ENCODE peak calls at places on chromosome 9, in five cellular contexts. H, E, P, S and Z are unnamed samples. For H3K4me1, the result is how much of the 10 kb centered on the place peaks cover.

GRCh38 chr9:95611354-95611753 is 94.6 kb upstream of the PTCH1 start:
- DNase-seq in H (no peak), P (peak), E (no peak), S (no peak), Z (no peak)

GRCh38 chr9:3863114-3863528 is 337.3 kb upstream of the RFX3 start:
- DNase-seq in E (peak), P (no peak), S (peak), H (no peak), Z (no peak)

GRCh38 chr9:72022846-72023245 is 37.6 kb downstream of the C9orf57 start:
- DNase-seq in H (no peak), S (peak), E (peak), P (no peak), Z (no peak)

GRCh38 chr9:16221822-16222547 is 648.5 kb downstream of the BNC2 start:
- DNase-seq in E (no peak), P (no peak), S (no peak), H (no peak), Z (no peak)

GRCh38 chr9:5574998-5575397 is 53.9 kb upstream of the RIC1 start:
- DNase-seq in S (no peak), E (no peak), P (no peak), H (no peak), Z (no peak)

GRCh38 chr9:78918976-78919375 is 622.1 kb downstream of the PSAT1 start:
- DNase-seq in H (no peak), E (peak), P (no peak), S (no peak), Z (no peak)

GRCh38 chr9:102779341-102779740 is 215.8 kb upstream of the CYLC2 start:
- DNase-seq in P (no peak), E (peak), S (no peak), H (no peak), Z (no peak)

GRCh38 chr9:80775515-80775914 is 913.8 kb downstream of the TLE1 start:
- DNase-seq in E (peak), P (peak), S (peak), H (no peak), Z (no peak)

GRCh38 chr9:17609312-17610005 is 30.6 kb downstream of the SH3GL2 start:
- DNase-seq in S (no peak), P (no peak), H (no peak), E (no peak), Z (no peak)

GRCh38 chr9:88458716-88459115 is 70.5 kb downstream of the SPIN1 start:
- DNase-seq in H (no peak), S (peak), E (peak), P (no peak), Z (no peak)

GRCh38 chr9:110133608-110134214 is 74.2 kb downstream of the C9orf152 start:
- DNase-seq in S (peak), H (no peak), E (peak), P (no peak), Z (no peak)

GRCh38 chr9:120098584-120098983 is 481.4 kb downstream of the CDK5RAP2 start:
- DNase-seq in E (no peak), S (no peak), P (no peak), H (no peak), Z (no peak)

GRCh38 chr9:89892053-89892419 is 287.2 kb downstream of the GADD45G start:
- DNase-seq in S (no peak), P (no peak), H (no peak), E (no peak), Z (no peak)

GRCh38 chr9:129380961-129381401 is 202.9 kb upstream of the IER5L start:
- DNase-seq in E (no peak), S (no peak), H (peak), P (no peak), Z (no peak)

GRCh38 chr9:4277531-4277991 is 22.3 kb downstream of the GLIS3 start:
- DNase-seq in E (peak), H (no peak), P (no peak), S (no peak), Z (no peak)

GRCh38 chr9:92378825-92379535 is 25.4 kb downstream of the OGN start:
- DNase-seq in H (no peak), S (no peak), P (no peak), E (peak), Z (no peak)

GRCh38 chr9:6787793-6788174 is 30.0 kb downstream of the KDM4C start:
- DNase-seq in H (no peak), E (no peak), S (no peak), P (no peak), Z (no peak)

GRCh38 chr9:100427366-100428263 is 672 bp downstream of the MSANTD3 start:
- DNase-seq in H (peak), P (peak), S (peak), E (peak), Z (peak)

GRCh38 chr9:127555830-127556820 is 56.0 kb upstream of the STXBP1 start:
- DNase-seq in E (peak), P (no peak), S (peak), H (peak), Z (peak)

GRCh38 chr9:127556871-127557270 is 55.2 kb upstream of the STXBP1 start:
- DNase-seq in S (no peak), H (no peak), P (no peak), E (no peak), Z (no peak)

GRCh38 chr9:127550751-127551150 is 61.3 kb upstream of the STXBP1 start:
- DNase-seq in S (no peak), P (no peak), E (no peak), H (no peak), Z (no peak)

GRCh38 chr9:127554966-127555829 is 56.9 kb upstream of the STXBP1 start:
- DNase-seq in E (no peak), H (no peak), P (no peak), S (peak), Z (no peak)

GRCh38 chr9:127553793-127554192 is 58.3 kb upstream of the STXBP1 start:
- DNase-seq in E (no peak), S (no peak), P (no peak), H (no peak), Z (no peak)
- H3K4me1 ChIP-seq in E (half or more), S (half or more), P (under half), H (half or more), Z (under half)

GRCh38 chr9:37693265-37693664 is 42.5 kb downstream of the FRMPD1 start:
- DNase-seq in H (no peak), P (no peak), S (no peak), E (no peak), Z (no peak)
- H3K4me1 ChIP-seq in H (under half), P (under half), S (under half), E (under half), Z (under half)

GRCh38 chr9:121305269-121305994 is 37.5 kb downstream of the GSN start:
- DNase-seq in S (no peak), P (no peak), E (no peak), H (peak), Z (peak)
- H3K4me1 ChIP-seq in S (under half), P (under half), E (under half), H (half or more), Z (half or more)

GRCh38 chr9:114207034-114207815 is 51.9 kb downstream of the COL27A1 start:
- DNase-seq in P (no peak), H (peak), E (peak), S (peak), Z (peak)

GRCh38 chr9:114204265-114204664 is 48.9 kb downstream of the COL27A1 start:
- DNase-seq in P (no peak), H (no peak), E (no peak), S (no peak), Z (no peak)

GRCh38 chr9:114207845-114208244 is 52.5 kb downstream of the COL27A1 start:
- DNase-seq in P (no peak), S (no peak), E (no peak), H (no peak), Z (no peak)

GRCh38 chr9:114205171-114206015 is 50.1 kb downstream of the COL27A1 start:
- DNase-seq in P (no peak), E (no peak), S (no peak), H (peak), Z (peak)

DNA sequence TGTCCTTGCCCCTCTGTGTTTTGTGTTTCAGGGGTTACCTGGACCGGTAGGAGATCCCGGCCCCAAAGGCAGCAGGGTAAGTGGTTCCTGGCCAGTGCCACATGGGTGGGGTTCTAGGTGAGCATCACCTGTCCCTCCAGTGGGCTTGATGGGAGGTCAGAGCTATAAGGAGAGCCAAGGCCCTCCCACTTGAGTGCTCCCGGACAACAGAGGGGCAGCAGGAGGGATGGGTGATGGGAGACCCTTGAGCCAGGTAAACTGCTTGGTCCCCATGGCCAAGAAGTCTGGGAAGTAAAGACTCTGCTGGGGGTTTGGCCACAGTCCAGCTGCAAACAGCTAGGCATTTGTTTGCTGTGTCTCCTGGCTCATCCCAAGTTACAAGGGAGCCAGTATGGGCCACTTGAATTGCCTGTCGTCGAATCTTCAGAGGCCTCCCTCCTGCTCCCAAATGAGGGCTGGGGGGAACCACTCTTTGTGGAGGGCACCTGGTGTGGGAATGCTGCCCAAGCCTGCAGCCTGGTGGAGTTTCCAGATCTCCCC is 51.0 kb downstream of the COL27A1 start:
- DNase-seq in P (no peak), H (no peak), S (no peak), E (no peak), Z (no peak)
- H3K4me1 ChIP-seq in P (under half), H (under half), S (under half), E (under half), Z (under half)

GRCh38 chr9:121122450-121123032 is 47.8 kb downstream of the CNTRL start:
- DNase-seq in S (peak), E (no peak), H (no peak), P (no peak), Z (no peak)
- H3K4me1 ChIP-seq in S (under half), E (under half), H (under half), P (under half), Z (under half)

GRCh38 chr9:131406567-131407436 is 12.9 kb downstream of the PRRC2B start:
- DNase-seq in H (no peak), E (peak), P (no peak), S (peak), Z (no peak)

GRCh38 chr9:131404987-131405386 is 11.1 kb downstream of the PRRC2B start:
- DNase-seq in S (no peak), H (no peak), E (peak), P (no peak), Z (no peak)

GRCh38 chr9:131404581-131404980 is 10.7 kb downstream of the PRRC2B start:
- DNase-seq in E (peak), S (peak), H (no peak), P (no peak), Z (no peak)

GRCh38 chr9:131405429-131405828 is 11.5 kb downstream of the PRRC2B start:
- DNase-seq in H (no peak), P (no peak), E (peak), S (no peak), Z (no peak)

GRCh38 chr9:131405858-131406566 is 12.1 kb downstream of the PRRC2B start:
- DNase-seq in H (no peak), P (no peak), E (no peak), S (no peak), Z (no peak)
- H3K4me1 ChIP-seq in H (half or more), P (under half), E (half or more), S (half or more), Z (half or more)

GRCh38 chr9:132390966-132391365 is 15.7 kb downstream of the TTF1 start:
- DNase-seq in S (no peak), P (no peak), H (no peak), E (no peak), Z (no peak)

GRCh38 chr9:132391446-132391845 is 15.2 kb downstream of the TTF1 start:
- DNase-seq in H (no peak), P (no peak), E (no peak), S (no peak), Z (no peak)
- H3K4me1 ChIP-seq in H (under half), P (under half), E (under half), S (under half), Z (under half)

GRCh38 chr9:22265038-22265437 is 181.6 kb upstream of the DMRTA1 start:
- DNase-seq in S (no peak), P (no peak), H (no peak), E (no peak), Z (no peak)
- H3K4me1 ChIP-seq in S (under half), P (under half), H (under half), E (under half), Z (under half)

DNA sequence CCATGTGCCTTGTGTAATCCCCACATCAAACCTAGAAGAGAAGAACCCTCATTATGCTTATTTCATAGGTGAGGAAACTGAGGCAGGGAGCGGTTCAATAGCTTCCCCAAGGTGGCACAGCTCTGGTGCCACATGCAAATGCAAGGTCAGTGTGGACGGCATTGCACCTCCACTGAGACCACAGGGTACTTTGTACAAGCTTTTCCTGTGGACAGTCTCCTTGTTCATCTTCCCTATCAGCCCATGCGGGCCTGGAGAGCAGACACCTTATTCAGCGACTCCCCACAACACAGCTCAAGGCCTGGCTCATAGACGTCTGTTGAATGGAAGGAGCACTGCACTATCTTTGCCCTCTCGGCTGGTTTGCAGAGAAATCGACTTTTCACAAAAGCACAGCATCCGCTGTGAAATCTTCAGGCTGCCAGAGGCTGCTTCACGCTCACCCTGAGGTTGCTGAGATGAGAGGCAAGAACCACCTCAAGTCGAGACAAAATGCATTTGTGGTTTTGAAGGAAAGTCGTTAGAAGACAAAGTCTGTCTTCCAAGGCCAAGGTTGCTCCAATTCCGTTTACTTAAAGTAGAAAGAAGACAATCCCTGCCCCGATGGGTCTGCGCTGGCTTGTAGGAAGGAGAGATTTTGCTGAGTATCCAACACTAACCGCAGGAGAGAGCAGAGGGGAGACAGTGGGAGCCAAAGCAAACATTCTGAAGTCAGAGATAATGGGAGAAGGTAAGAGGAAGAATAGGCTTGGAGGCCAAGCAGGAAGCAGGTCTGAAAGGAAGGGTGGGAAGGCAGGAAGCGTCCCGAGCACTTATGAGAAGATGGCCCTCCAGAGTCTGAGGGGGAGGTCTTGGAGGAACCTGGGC is 34.2 kb upstream of the STRBP start:
- DNase-seq in H (peak), E (no peak), S (no peak), P (no peak), Z (no peak)
- H3K4me1 ChIP-seq in H (under half), E (under half), S (under half), P (under half), Z (under half)

GRCh38 chr9:91362212-91362611 is 494 bp upstream of the AUH start:
- DNase-seq in H (no peak), P (no peak), E (no peak), S (no peak), Z (no peak)
- H3K4me1 ChIP-seq in H (under half), P (under half), E (under half), S (under half), Z (under half)